ENCODE peak calls at places on chromosomes 13 and 19, in four cellular contexts. I is neural crest cell, G is esophagus squamous epithelium, B is A549. M is an unnamed sample.

GRCh38 chr13:107138468-107138867 is 570.5 kb upstream of the ARGLU1 start:
- DNase-seq in I (no peak), B (no peak), G (no peak), M (no peak)

GRCh38 chr13:53276265-53276664 is 247.7 kb downstream of the OLFM4 start:
- DNase-seq in I (no peak), B (no peak), G (no peak), M (no peak)

GRCh38 chr19:45322311-45322710 is 364 bp downstream of the CKM start:
- DNase-seq in G (no peak), B (no peak), I (no peak), M (no peak)

GRCh38 chr13:65808061-65808460 is 1422.1 kb downstream of the PCDH9 start:
- DNase-seq in I (no peak), G (no peak), B (no peak), M (no peak)

GRCh38 chr19:478236-478888 is 17.5 kb upstream of the SHC2 start:
- DNase-seq in B (no peak), G (no peak), I (no peak), M (no peak)

GRCh38 chr19:47582320-47582909 is 9.5 kb upstream of the ZNF541 start:
- DNase-seq in B (no peak), G (no peak), I (no peak), M (no peak)

GRCh38 chr13:110518571-110518970 is 43.0 kb downstream of the RAB20 start:
- DNase-seq in I (no peak), G (no peak), B (no peak), M (no peak)

GRCh38 chr13:105847532-105848295 is 687.7 kb downstream of the EFNB2 start:
- DNase-seq in I (no peak), B (no peak), G (no peak), M (no peak)

GRCh38 chr13:53007872-53008271 is 20.7 kb upstream of the OLFM4 start:
- DNase-seq in G (no peak), I (no peak), B (no peak), M (no peak)

GRCh38 chr13:114062754-114063153 is 69.7 kb downstream of the RASA3 start:
- DNase-seq in G (no peak), B (no peak), I (no peak), M (no peak)

GRCh38 chr13:51733656-51734334 is 70.2 kb downstream of the DHRS12 start:
- DNase-seq in I (no peak), G (no peak), B (no peak), M (no peak)

GRCh38 chr13:51315658-51316057 is 23.8 kb upstream of the SERPINE3 start:
- DNase-seq in B (no peak), I (no peak), G (no peak), M (no peak)

GRCh38 chr13:97849305-97849704 is 104.2 kb upstream of the IPO5 start:
- DNase-seq in B (peak), G (no peak), I (no peak), M (no peak)

M was measured in activated T-helper 9 cell treated with anti-CD3 and anti-CD28 coated beads, Interleukin-2, amount 50 U/mL, for 16 hours.